ENCODE peak calls at places on chromosome 13, in six cellular contexts. W is colonic mucosa, O is NCI-H510A, S is HEK293T, Q is foreskin fibroblast, I is tibial nerve. L is an unnamed sample.

GRCh38 chr13:114079601-114080536 is 52.6 kb downstream of the RASA3 start:
- DNase-seq in Q (no peak), O (no peak), I (peak), S (no peak), W (no peak), L (no peak)

GRCh38 chr13:27660511-27660910 is 38.8 kb downstream of the POLR1D start:
- DNase-seq in Q (no peak), S (no peak), W (no peak), O (no peak), I (no peak), L (no peak)

GRCh38 chr13:23668557-23668956 is 98.3 kb downstream of the TNFRSF19 start:
- DNase-seq in I (no peak), Q (peak), O (no peak), S (no peak), W (no peak), L (no peak)

GRCh38 chr13:25292301-25292700 is 5.0 kb upstream of the MTMR6 start:
- DNase-seq in O (no peak), S (peak), Q (peak), I (no peak), W (peak), L (no peak)

GRCh38 chr13:98173431-98173921 is 3.6 kb downstream of the RNF113B start:
- DNase-seq in W (no peak), O (no peak), I (no peak), S (no peak), Q (peak), L (no peak)

GRCh38 chr13:64311948-64312347 is 2896.3 kb upstream of the PCDH20 start:
- DNase-seq in Q (no peak), O (no peak), S (no peak), I (no peak), W (no peak), L (no peak)

GRCh38 chr13:45445053-45445452 is 19.7 kb upstream of the COG3 start:
- DNase-seq in O (no peak), I (no peak), S (no peak), W (no peak), Q (no peak), L (no peak)

GRCh38 chr13:107964356-107964755 is 251.0 kb downstream of the LIG4 start:
- DNase-seq in Q (no peak), W (no peak), O (peak), S (no peak), I (no peak), L (peak)

GRCh38 chr13:109348514-109349340 is 437.7 kb downstream of the IRS2 start:
- DNase-seq in W (no peak), I (no peak), Q (peak), S (no peak), O (no peak), L (no peak)

GRCh38 chr13:40439928-40440327 is 226.5 kb downstream of the FOXO1 start:
- DNase-seq in S (no peak), Q (no peak), I (no peak), O (no peak), W (no peak), L (no peak)

GRCh38 chr13:45341799-45342584 is 1.0 kb upstream of the TPT1 start:
- DNase-seq in Q (peak), W (peak), S (peak), O (no peak), I (peak), L (no peak)

GRCh38 chr13:37615271-37615670 is 16.7 kb upstream of the POSTN start:
- DNase-seq in S (no peak), O (no peak), W (no peak), I (no peak), Q (peak), L (no peak)

L was measured in NCI-H2107.